ENCODE peak calls at places on chromosomes 6 and 20, in eight cellular contexts. Y is stimulated activated CD8-positive, alpha-beta memory T cell treated with anti-CD3 and anti-CD28 coated beads, Interleukin-15, amount 100 ng/mL, for 1 hour; S is PC-3; O is fibroblast of lung; M is left ventricle myocardium superior; A is RWPE1; E is DND-41; K is Panc1. F is an unnamed sample.

GRCh38 chr6:39945626-39946025 is 11.4 kb upstream of the MOCS1 start:
- DNase-seq in Y (no peak), S (no peak), O (no peak), M (no peak), A (peak), E (no peak), K (no peak), F (no peak)

GRCh38 chr20:3446779-3447178 is 24.0 kb upstream of the ATRN start:
- DNase-seq in Y (no peak), S (peak), O (no peak), M (no peak), A (peak), E (no peak), K (no peak), F (no peak)

GRCh38 chr20:54350415-54350814 is 125.0 kb upstream of the DOK5 start:
- DNase-seq in Y (no peak), S (no peak), O (peak), M (no peak), A (no peak), E (no peak), K (no peak), F (peak)

GRCh38 chr20:10568032-10568431 is 105.8 kb downstream of the JAG1 start:
- DNase-seq in Y (no peak), S (no peak), O (no peak), M (no peak), A (no peak), E (no peak), K (no peak), F (no peak)

GRCh38 chr20:61901421-61902212 is 164.1 kb downstream of the TAF4 start:
- DNase-seq in Y (no peak), S (peak), O (peak), M (peak), A (peak), E (no peak), K (no peak), F (peak)

GRCh38 chr6:44667668-44668390 is 280.3 kb downstream of the CDC5L start:
- DNase-seq in Y (no peak), S (peak), O (no peak), M (no peak), A (no peak), E (no peak), K (peak), F (no peak)

GRCh38 chr6:149347067-149347466 is 29.6 kb downstream of the TAB2 start:
- DNase-seq in Y (no peak), S (no peak), O (peak), M (no peak), A (no peak), E (no peak), K (no peak), F (no peak)

GRCh38 chr6:21999012-21999528 is 297.8 kb downstream of the PRL start:
- DNase-seq in Y (no peak), S (no peak), O (peak), M (no peak), A (no peak), E (no peak), K (no peak), F (peak)

GRCh38 chr20:51978081-51978501 is 175.8 kb upstream of the SALL4 start:
- DNase-seq in Y (no peak), S (no peak), O (no peak), M (no peak), A (no peak), E (peak), K (no peak), F (no peak)

GRCh38 chr6:166598441-166599138 is 12.1 kb upstream of the RAMACL start:
- DNase-seq in Y (no peak), S (no peak), O (peak), M (no peak), A (no peak), E (no peak), K (no peak), F (peak)

GRCh38 chr20:57612436-57612835 is 7.8 kb downstream of the ZBP1 start:
- DNase-seq in Y (no peak), S (no peak), O (no peak), M (no peak), A (no peak), E (no peak), K (no peak), F (no peak)

GRCh38 chr20:237479-237878 is 10.4 kb downstream of the DEFB129 start:
- DNase-seq in Y (no peak), S (no peak), O (no peak), M (no peak), A (no peak), E (no peak), K (no peak), F (peak)

GRCh38 chr6:148827421-148827820 is 80.6 kb downstream of the UST start:
- DNase-seq in Y (no peak), S (no peak), O (peak), M (no peak), A (no peak), E (no peak), K (no peak), F (peak)

GRCh38 chr20:6711950-6712634 is 55.4 kb upstream of the BMP2 start:
- DNase-seq in Y (no peak), S (peak), O (no peak), M (no peak), A (no peak), E (no peak), K (no peak), F (no peak)

GRCh38 chr20:38809942-38810341 is 4.4 kb downstream of the PPP1R16B start:
- DNase-seq in Y (no peak), S (no peak), O (no peak), M (no peak), A (no peak), E (no peak), K (no peak), F (no peak)

GRCh38 chr6:119658917-119659316 is 309.4 kb upstream of the MAN1A1 start:
- DNase-seq in Y (no peak), S (no peak), O (no peak), M (no peak), A (no peak), E (no peak), K (no peak), F (no peak)

GRCh38 chr6:24664049-24664987 is 2.4 kb downstream of the TDP2 start:
- DNase-seq in Y (no peak), S (no peak), O (no peak), M (no peak), A (no peak), E (no peak), K (no peak), F (no peak)

GRCh38 chr6:169971171-169971861 is 219.9 kb downstream of the ERMARD start:
- DNase-seq in Y (no peak), S (no peak), O (no peak), M (no peak), A (no peak), E (no peak), K (no peak), F (no peak)

GRCh38 chr6:39997101-39997635 is 62.9 kb upstream of the MOCS1 start:
- DNase-seq in Y (no peak), S (no peak), O (no peak), M (no peak), A (no peak), E (no peak), K (no peak), F (no peak)

GRCh38 chr6:42451146-42451594 is 556 bp downstream of the TRERF1 start:
- DNase-seq in Y (no peak), S (no peak), O (no peak), M (no peak), A (no peak), E (no peak), K (peak), F (no peak)

GRCh38 chr20:5178046-5178445 is 51.2 kb downstream of the CDS2 start:
- DNase-seq in Y (no peak), S (no peak), O (no peak), M (no peak), A (no peak), E (no peak), K (no peak), F (no peak)

GRCh38 chr20:52379723-52380336 is 188.3 kb upstream of the ZFP64 start:
- DNase-seq in Y (peak), S (peak), O (no peak), M (peak), A (peak), E (peak), K (peak), F (peak)

GRCh38 chr20:6703047-6703446 is 64.4 kb upstream of the BMP2 start:
- DNase-seq in Y (no peak), S (no peak), O (no peak), M (no peak), A (no peak), E (no peak), K (no peak), F (no peak)